ENCODE peak calls at places on chromosomes 12 and 14, in ten cellular contexts. O, B, U, H, M, Y, G, N, X and V are unnamed samples.

GRCh38 chr14:28571636-28572035 is 195.0 kb upstream of the FOXG1 start:
- DNase-seq in O (no peak), B (no peak), U (no peak), H (no peak), M (no peak), Y (no peak), G (no peak), N (no peak), X (no peak), V (no peak)

GRCh38 chr12:71220295-71220694 is 62.5 kb upstream of the TSPAN8 start:
- DNase-seq in O (no peak), B (no peak), U (no peak), H (no peak), M (no peak), Y (no peak), G (no peak), N (no peak), X (no peak), V (no peak)

GRCh38 chr12:34400986-34401658 is 378.8 kb downstream of the ALG10 start:
- DNase-seq in O (no peak), B (peak), U (no peak), H (peak), M (no peak), Y (no peak), G (peak), N (peak), X (no peak), V (no peak)

GRCh38 chr12:61290473-61290872 is 969.7 kb upstream of the USP15 start:
- DNase-seq in O (no peak), B (no peak), U (no peak), H (no peak), M (no peak), Y (no peak), G (no peak), N (no peak), X (no peak), V (no peak)

GRCh38 chr14:62179367-62180018 is 417.3 kb downstream of the SNAPC1 start:
- DNase-seq in O (peak), B (peak), U (peak), H (peak), M (peak), Y (peak), G (peak), N (peak), X (peak), V (no peak)

GRCh38 chr12:27081668-27082091 is 698 bp downstream of the C12orf71 start:
- DNase-seq in O (no peak), B (no peak), U (no peak), H (no peak), M (no peak), Y (peak), G (no peak), N (no peak), X (no peak), V (no peak)

GRCh38 chr14:89922549-89922907 is 32.0 kb downstream of the EFCAB11 start:
- DNase-seq in O (no peak), B (no peak), U (no peak), H (no peak), M (no peak), Y (no peak), G (no peak), N (no peak), X (no peak), V (no peak)

GRCh38 chr14:104284636-104285482 is 146.5 kb downstream of the KIF26A start:
- DNase-seq in O (no peak), B (no peak), U (no peak), H (no peak), M (no peak), Y (no peak), G (no peak), N (peak), X (no peak), V (no peak)

GRCh38 chr14:77320238-77320935 is at the start of gene POMT2:
- DNase-seq in O (peak), B (peak), U (peak), H (peak), M (peak), Y (peak), G (peak), N (peak), X (peak), V (peak)

DNA sequence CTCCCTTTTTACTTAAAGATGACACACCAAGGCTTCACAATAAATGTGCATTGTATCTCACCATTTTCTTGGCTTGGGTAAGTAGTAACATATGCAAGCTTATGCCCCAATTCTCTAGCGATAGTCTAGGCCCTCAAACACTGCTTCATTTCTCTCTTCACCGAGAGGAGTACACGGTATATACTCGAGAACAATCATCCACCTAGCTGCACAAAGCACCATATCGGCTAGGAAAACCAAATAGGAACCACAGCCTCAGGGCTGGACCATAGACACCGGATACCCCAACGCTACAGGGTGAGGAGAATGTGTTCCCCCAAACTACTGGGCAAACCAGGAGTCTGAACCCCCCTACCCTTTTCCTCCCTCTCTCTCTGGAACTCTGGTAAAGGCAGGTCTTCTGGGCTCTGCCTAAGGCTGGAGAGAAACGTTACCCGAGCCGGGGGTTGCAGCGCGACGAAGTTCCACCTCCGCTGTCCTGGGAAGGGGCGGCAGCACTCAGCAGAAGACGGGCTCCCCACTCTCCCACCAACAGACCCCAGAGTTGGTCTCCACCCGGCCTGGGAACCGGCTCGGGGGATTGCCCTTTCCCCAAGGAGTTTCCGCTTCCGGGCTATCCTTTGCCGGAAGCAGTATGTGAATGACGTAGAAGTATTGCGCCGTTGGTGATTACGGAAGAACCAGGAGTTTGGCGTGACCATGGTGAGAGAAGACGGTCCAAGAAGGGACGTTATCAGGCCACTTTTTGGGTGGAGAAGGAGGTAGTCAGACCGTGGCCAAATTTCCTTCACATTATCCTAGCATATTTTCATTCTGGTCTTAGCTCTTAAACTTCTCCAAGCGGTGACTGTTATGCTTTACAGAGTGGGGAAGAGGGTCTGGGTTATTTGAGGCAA is at the start of the genes AREL1 and FCF1:
- DNase-seq in O (peak), B (peak), U (peak), H (peak), M (peak), Y (peak), G (peak), N (peak), X (peak), V (no peak)
- TF ChIP-seq POLR2A in O (no peak), B (peak), U (peak), H (peak), M (peak), Y (peak), G (no peak), N (peak), X (peak), V (peak)

GRCh38 chr14:71169861-71170260 is 262.6 kb downstream of the PCNX1 start:
- DNase-seq in O (no peak), B (no peak), U (no peak), H (no peak), M (no peak), Y (no peak), G (no peak), N (no peak), X (no peak), V (no peak)
- TF ChIP-seq CTCF in O (no peak), B (no peak), U (no peak), H (no peak), M (no peak), Y (no peak), G (no peak), N (no peak), X (no peak), V (no peak)

GRCh38 chr12:52165096-52165855 is 26.5 kb downstream of the KRT80 start:
- DNase-seq in O (no peak), B (no peak), U (no peak), H (no peak), M (no peak), Y (no peak), G (no peak), N (no peak), X (no peak), V (no peak)
- H3K27ac ChIP-seq in O (no peak), B (no peak), U (no peak), H (no peak), M (peak), Y (no peak), G (no peak), N (no peak), X (no peak), V (no peak)

DNA sequence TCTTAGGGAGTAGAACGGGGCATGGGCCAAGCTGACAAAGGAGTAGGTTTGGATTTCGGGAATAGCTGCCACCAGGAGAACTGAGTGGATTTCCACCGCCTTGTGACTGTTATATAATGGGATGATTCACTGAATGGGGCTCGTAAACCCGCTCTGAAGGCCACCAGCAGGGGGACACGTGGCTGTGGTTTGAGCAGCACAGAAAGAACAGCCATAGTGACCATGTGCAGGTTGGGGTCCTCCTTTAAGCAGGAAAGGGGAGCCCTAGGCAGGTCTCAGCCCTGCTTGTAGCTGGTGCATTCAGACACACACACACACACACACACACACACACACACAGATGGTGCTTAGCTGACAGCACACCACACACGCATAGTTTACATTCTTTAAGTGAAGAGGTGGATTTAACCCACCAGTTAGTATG is 8.6 kb upstream of the ASB2 start:
- DNase-seq in O (peak), B (peak), U (no peak), H (peak), M (peak), Y (peak), G (peak), N (no peak), X (no peak), V (no peak)
- TF ChIP-seq POLR2A in O (no peak), B (no peak), U (no peak), H (no peak), M (no peak), Y (no peak), G (no peak), N (no peak), X (no peak), V (no peak)

DNA sequence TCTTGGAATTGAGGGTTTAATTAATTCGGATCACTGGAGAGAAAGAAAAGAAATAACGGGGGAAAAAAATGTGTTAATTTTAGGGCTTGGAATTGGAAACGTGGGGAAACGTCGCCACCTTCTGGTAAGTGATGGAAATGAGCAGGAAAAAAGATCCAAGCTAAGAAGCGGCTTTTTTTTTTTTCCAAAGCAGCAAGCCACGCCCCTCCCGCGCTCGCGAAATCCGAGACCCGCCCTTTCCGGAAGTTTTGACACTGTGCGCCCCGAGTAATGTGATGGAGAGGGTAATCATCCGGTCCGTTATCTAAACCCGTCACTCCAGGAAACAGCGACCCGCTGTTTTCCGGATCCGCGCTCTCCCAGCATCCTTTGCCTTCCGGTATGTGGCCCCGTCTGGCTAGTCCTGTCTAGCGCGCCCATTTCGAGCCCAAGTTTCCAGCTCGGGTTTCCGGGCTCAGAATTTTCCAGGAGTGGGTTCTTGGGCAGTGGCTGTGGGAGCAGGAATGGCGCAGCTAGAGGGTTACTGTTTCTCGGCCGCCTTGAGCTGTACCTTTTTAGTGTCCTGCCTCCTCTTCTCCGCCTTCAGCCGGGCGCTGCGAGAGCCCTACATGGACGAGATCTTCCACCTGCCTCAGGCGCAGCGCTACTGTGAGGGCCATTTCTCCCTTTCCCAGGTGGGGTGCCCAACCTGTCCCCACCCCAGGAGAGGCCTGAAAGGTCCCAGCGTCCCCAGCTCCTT is at the start of gene ALG10B:
- DNase-seq in O (peak), B (peak), U (peak), H (peak), M (peak), Y (peak), G (peak), N (peak), X (peak), V (peak)
- TF ChIP-seq CTCF in O (peak), B (peak), U (peak), H (peak), M (peak), Y (peak), G (peak), N (peak), X (peak), V (peak)

DNA sequence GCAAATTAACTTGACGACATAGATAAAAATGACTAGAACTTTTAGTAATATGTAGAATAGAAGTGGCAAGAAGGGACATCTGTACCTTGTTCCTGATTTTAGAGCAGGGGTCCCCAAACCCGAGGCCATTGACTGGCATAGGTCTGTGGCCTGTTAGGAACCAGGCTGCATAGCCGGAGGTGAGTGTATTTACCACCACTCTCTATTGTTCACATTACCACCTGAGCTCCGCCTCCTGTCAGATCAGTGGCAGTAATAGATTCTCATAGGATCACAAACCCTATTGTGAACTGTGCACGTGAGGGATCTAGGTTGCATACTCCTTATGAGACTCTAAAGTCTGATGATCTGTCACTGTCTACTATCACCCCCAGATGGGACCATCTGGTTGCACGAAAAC is 113.6 kb upstream of the AVPR1A start:
- DNase-seq in O (no peak), B (no peak), U (no peak), H (no peak), M (no peak), Y (no peak), G (no peak), N (no peak), X (no peak), V (no peak)
- H3K27ac ChIP-seq in O (no peak), B (no peak), U (no peak), H (no peak), M (no peak), Y (no peak), G (no peak), N (no peak), X (no peak), V (no peak)

GRCh38 chr12:19440019-19440858 is 947 bp downstream of the AEBP2 start:
- DNase-seq in O (peak), B (peak), U (peak), H (peak), M (peak), Y (peak), G (peak), N (peak), X (no peak), V (peak)
- TF ChIP-seq POLR2A in O (no peak), B (peak), U (no peak), H (peak), M (no peak), Y (no peak), G (no peak), N (no peak), X (peak), V (no peak)

DNA sequence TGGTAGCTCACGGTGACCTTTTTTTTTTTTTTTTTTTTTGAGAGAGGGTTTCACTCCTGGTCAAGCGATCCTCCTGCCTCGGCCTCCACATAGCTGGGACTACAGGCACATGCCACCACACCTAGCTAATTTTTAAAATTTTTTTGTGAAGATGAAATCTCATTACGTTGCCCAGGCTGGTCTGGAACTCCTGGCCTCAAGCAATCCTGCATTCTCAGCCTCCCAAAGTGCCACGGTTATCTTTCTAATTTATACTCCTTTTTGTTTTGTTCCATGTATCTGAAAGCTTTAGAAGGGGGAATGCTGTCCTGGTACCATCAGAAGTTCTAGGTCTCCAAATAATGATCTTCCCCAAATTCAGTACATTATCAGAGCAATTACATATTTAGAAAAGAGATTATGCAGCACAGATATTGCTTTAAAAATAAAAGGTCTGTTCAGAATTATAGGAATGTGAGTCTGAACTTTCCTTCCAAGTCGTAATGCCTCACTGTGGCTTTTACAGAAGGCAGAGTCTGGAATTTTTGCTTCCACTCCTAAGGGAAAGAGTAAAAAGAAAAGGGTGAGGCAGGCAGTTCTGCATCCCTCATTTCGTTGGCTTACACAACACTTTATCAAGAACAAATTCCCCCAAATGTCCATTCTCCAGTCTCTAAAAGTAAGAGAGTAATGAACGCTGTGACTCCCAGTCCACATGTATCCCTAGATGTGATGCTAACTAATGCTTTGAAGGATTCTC is 73.0 kb downstream of the GCH1 start:
- DNase-seq in O (no peak), B (no peak), U (no peak), H (no peak), M (no peak), Y (no peak), G (no peak), N (no peak), X (no peak), V (no peak)
- TF ChIP-seq CTCF in O (no peak), B (no peak), U (no peak), H (no peak), M (no peak), Y (no peak), G (no peak), N (no peak), X (no peak), V (no peak)